ENCODE peak calls at places on chromosomes 7 and 10, in nine cellular contexts. One of them, this sample, is unnamed.

GRCh38 chr7:140571537-140572122 is 69.0 kb downstream of the DENND2A start:
- DNase-seq in A549: peak; percentile 19
- DNase-seq in MM.1S: no peak
- DNase-seq in GM23338: no peak
- DNase-seq in prostate gland: no peak
- DNase-seq in brain microvascular endothelial cell: no peak
- DNase-seq in fibroblast of lung: peak; percentile 36
- DNase-seq in psoas muscle: no peak
- DNase-seq in neural progenitor cell: no peak
- DNase-seq in this sample: peak; percentile 51

GRCh38 chr7:37510043-37510634 is 61.5 kb upstream of the ELMO1 start:
- DNase-seq in fibroblast of lung: no peak
- DNase-seq in GM23338: peak; percentile 56
- DNase-seq in psoas muscle: no peak
- DNase-seq in A549: no peak
- DNase-seq in MM.1S: peak; percentile 29
- DNase-seq in prostate gland: no peak
- DNase-seq in brain microvascular endothelial cell: no peak
- DNase-seq in neural progenitor cell: peak; percentile 35
- DNase-seq in this sample: no peak

GRCh38 chr7:116780966-116781365 is 81.4 kb upstream of the CAPZA2 start:
- DNase-seq in psoas muscle: no peak
- DNase-seq in neural progenitor cell: peak; percentile 10
- DNase-seq in fibroblast of lung: no peak
- DNase-seq in GM23338: peak; percentile 35
- DNase-seq in A549: no peak
- DNase-seq in prostate gland: peak; percentile 55
- DNase-seq in brain microvascular endothelial cell: no peak
- DNase-seq in MM.1S: no peak
- DNase-seq in this sample: peak; percentile 85

GRCh38 chr7:11328309-11328708 is 354.6 kb downstream of the PHF14 start:
- DNase-seq in psoas muscle: no peak
- DNase-seq in MM.1S: no peak
- DNase-seq in prostate gland: no peak
- DNase-seq in brain microvascular endothelial cell: peak; percentile 58
- DNase-seq in neural progenitor cell: no peak
- DNase-seq in A549: no peak
- DNase-seq in GM23338: peak; percentile 20
- DNase-seq in fibroblast of lung: peak; percentile 39
- DNase-seq in this sample: no peak

GRCh38 chr7:30717181-30717580 is 34.8 kb upstream of the INMT start:
- DNase-seq in brain microvascular endothelial cell: no peak
- DNase-seq in MM.1S: no peak
- DNase-seq in GM23338: peak; percentile 69
- DNase-seq in psoas muscle: no peak
- DNase-seq in A549: peak; percentile 27
- DNase-seq in fibroblast of lung: no peak
- DNase-seq in prostate gland: no peak
- DNase-seq in neural progenitor cell: no peak
- DNase-seq in this sample: peak; percentile 50

GRCh38 chr10:121654021-121654545 is 55.8 kb upstream of the FGFR2 start:
- DNase-seq in neural progenitor cell: no peak
- DNase-seq in fibroblast of lung: no peak
- DNase-seq in GM23338: no peak
- DNase-seq in prostate gland: no peak
- DNase-seq in MM.1S: no peak
- DNase-seq in A549: no peak
- DNase-seq in psoas muscle: no peak
- DNase-seq in brain microvascular endothelial cell: no peak
- DNase-seq in this sample: no peak

GRCh38 chr10:26556756-26557640 is 118.9 kb downstream of the APBB1IP start:
- DNase-seq in psoas muscle: no peak
- DNase-seq in prostate gland: no peak
- DNase-seq in A549: peak; percentile 75
- DNase-seq in GM23338: peak; percentile 80
- DNase-seq in brain microvascular endothelial cell: peak; percentile 40
- DNase-seq in MM.1S: peak; percentile 47
- DNase-seq in neural progenitor cell: peak; percentile 66
- DNase-seq in fibroblast of lung: peak; percentile 48
- DNase-seq in this sample: no peak

GRCh38 chr7:131957338-131958025 is 401.1 kb upstream of the PODXL start:
- DNase-seq in neural progenitor cell: no peak
- DNase-seq in GM23338: no peak
- DNase-seq in MM.1S: no peak
- DNase-seq in brain microvascular endothelial cell: no peak
- DNase-seq in fibroblast of lung: peak; percentile 70
- DNase-seq in A549: no peak
- DNase-seq in prostate gland: no peak
- DNase-seq in psoas muscle: no peak
- DNase-seq in this sample: no peak

GRCh38 chr10:97892961-97893360 is 43.3 kb downstream of the GOLGA7B start:
- DNase-seq in psoas muscle: no peak
- DNase-seq in A549: no peak
- DNase-seq in MM.1S: no peak
- DNase-seq in neural progenitor cell: no peak
- DNase-seq in prostate gland: no peak
- DNase-seq in brain microvascular endothelial cell: no peak
- DNase-seq in fibroblast of lung: no peak
- DNase-seq in GM23338: no peak
- DNase-seq in this sample: no peak

GRCh38 chr10:99427566-99428150 is 2.8 kb downstream of the GOT1 start:
- DNase-seq in neural progenitor cell: no peak
- DNase-seq in prostate gland: no peak
- DNase-seq in GM23338: no peak
- DNase-seq in brain microvascular endothelial cell: no peak
- DNase-seq in fibroblast of lung: no peak
- DNase-seq in psoas muscle: no peak
- DNase-seq in MM.1S: no peak
- DNase-seq in A549: no peak
- DNase-seq in this sample: no peak

GRCh38 chr10:74047871-74048270 is 50.0 kb downstream of the VCL start:
- DNase-seq in A549: no peak
- DNase-seq in fibroblast of lung: peak; percentile 56
- DNase-seq in neural progenitor cell: no peak
- DNase-seq in GM23338: no peak
- DNase-seq in prostate gland: no peak
- DNase-seq in psoas muscle: no peak
- DNase-seq in brain microvascular endothelial cell: no peak
- DNase-seq in MM.1S: no peak
- DNase-seq in this sample: no peak

GRCh38 chr10:29646960-29647431 is 12.2 kb upstream of the SVIL start:
- DNase-seq in A549: no peak
- DNase-seq in prostate gland: no peak
- DNase-seq in brain microvascular endothelial cell: peak; percentile 43
- DNase-seq in GM23338: no peak
- DNase-seq in psoas muscle: no peak
- DNase-seq in MM.1S: no peak
- DNase-seq in neural progenitor cell: no peak
- DNase-seq in fibroblast of lung: peak; percentile 58
- DNase-seq in this sample: no peak

GRCh38 chr7:18667466-18667865 is 171.9 kb downstream of the HDAC9 start:
- DNase-seq in prostate gland: no peak
- DNase-seq in GM23338: peak; percentile 38
- DNase-seq in neural progenitor cell: no peak
- DNase-seq in A549: peak; percentile 14
- DNase-seq in psoas muscle: no peak
- DNase-seq in MM.1S: no peak
- DNase-seq in brain microvascular endothelial cell: peak; percentile 34
- DNase-seq in fibroblast of lung: peak; percentile 76
- DNase-seq in this sample: peak; percentile 10

GRCh38 chr7:101231644-101232043 is 6.0 kb downstream of the CLDN15 start:
- DNase-seq in MM.1S: no peak
- DNase-seq in brain microvascular endothelial cell: no peak
- DNase-seq in neural progenitor cell: no peak
- DNase-seq in A549: no peak
- DNase-seq in GM23338: no peak
- DNase-seq in fibroblast of lung: no peak
- DNase-seq in prostate gland: no peak
- DNase-seq in psoas muscle: no peak
- DNase-seq in this sample: no peak

GRCh38 chr7:132410385-132410784 is 165.9 kb downstream of the PLXNA4 start:
- DNase-seq in brain microvascular endothelial cell: no peak
- DNase-seq in neural progenitor cell: no peak
- DNase-seq in psoas muscle: no peak
- DNase-seq in A549: no peak
- DNase-seq in MM.1S: no peak
- DNase-seq in GM23338: no peak
- DNase-seq in fibroblast of lung: no peak
- DNase-seq in prostate gland: no peak
- DNase-seq in this sample: no peak

GRCh38 chr7:90629306-90629918 is 33.3 kb downstream of the CDK14 start:
- DNase-seq in GM23338: peak; percentile 84
- DNase-seq in fibroblast of lung: peak; percentile 43
- DNase-seq in brain microvascular endothelial cell: peak; percentile 61
- DNase-seq in neural progenitor cell: peak; percentile 70
- DNase-seq in prostate gland: peak; percentile 34
- DNase-seq in psoas muscle: no peak
- DNase-seq in A549: peak; percentile 43
- DNase-seq in MM.1S: peak; percentile 37
- DNase-seq in this sample: peak; percentile 6

GRCh38 chr7:11784808-11785536 is 47.0 kb downstream of the THSD7A start:
- DNase-seq in fibroblast of lung: no peak
- DNase-seq in neural progenitor cell: no peak
- DNase-seq in psoas muscle: no peak
- DNase-seq in prostate gland: no peak
- DNase-seq in GM23338: no peak
- DNase-seq in A549: peak; percentile 91
- DNase-seq in brain microvascular endothelial cell: no peak
- DNase-seq in MM.1S: no peak
- DNase-seq in this sample: no peak

GRCh38 chr10:79933961-79934360 is 14.9 kb downstream of the SFTPD start:
- DNase-seq in neural progenitor cell: no peak
- DNase-seq in prostate gland: no peak
- DNase-seq in brain microvascular endothelial cell: peak; percentile 72
- DNase-seq in GM23338: no peak
- DNase-seq in A549: peak; percentile 10
- DNase-seq in MM.1S: no peak
- DNase-seq in psoas muscle: no peak
- DNase-seq in fibroblast of lung: peak; percentile 6
- DNase-seq in this sample: no peak

GRCh38 chr7:93194368-93194767 is 31.9 kb downstream of the HEPACAM2 start:
- DNase-seq in psoas muscle: no peak
- DNase-seq in MM.1S: no peak
- DNase-seq in A549: no peak
- DNase-seq in fibroblast of lung: peak; percentile 13
- DNase-seq in GM23338: no peak
- DNase-seq in brain microvascular endothelial cell: peak; percentile 4
- DNase-seq in prostate gland: no peak
- DNase-seq in neural progenitor cell: no peak
- DNase-seq in this sample: peak; percentile 44

GRCh38 chr7:77838929-77839491 is 40.4 kb downstream of the PHTF2 start:
- DNase-seq in psoas muscle: no peak
- DNase-seq in fibroblast of lung: no peak
- DNase-seq in MM.1S: no peak
- DNase-seq in GM23338: peak; percentile 40
- DNase-seq in prostate gland: no peak
- DNase-seq in A549: no peak
- DNase-seq in neural progenitor cell: peak; percentile 36
- DNase-seq in brain microvascular endothelial cell: no peak
- DNase-seq in this sample: no peak

DNA sequence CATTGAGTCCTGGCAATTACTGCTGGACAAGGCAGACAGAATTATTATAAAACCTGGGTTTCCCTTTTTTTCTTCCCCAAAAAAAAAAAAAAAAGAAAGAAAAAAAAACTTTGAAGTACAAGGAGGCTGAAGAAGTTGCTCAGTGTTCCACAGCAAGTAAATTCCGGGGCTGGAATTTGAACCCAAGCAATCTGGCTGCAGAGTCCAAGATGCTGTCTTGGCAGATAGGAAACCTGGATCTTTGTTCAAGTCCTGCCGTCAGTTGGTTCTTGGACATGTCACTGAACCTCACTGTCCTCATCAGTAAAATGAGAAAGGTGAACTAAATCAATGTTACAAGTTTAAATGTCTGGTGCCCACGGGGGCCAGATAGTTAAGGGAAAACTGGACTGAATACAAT is 35.3 kb downstream of the ARID5B start:
- DNase-seq in A549: no peak
- DNase-seq in brain microvascular endothelial cell: no peak
- DNase-seq in prostate gland: no peak
- DNase-seq in fibroblast of lung: no peak
- DNase-seq in neural progenitor cell: no peak
- DNase-seq in MM.1S: no peak
- DNase-seq in GM23338: no peak
- DNase-seq in psoas muscle: no peak
- DNase-seq in this sample: no peak
- H3K27ac ChIP-seq in A549: no peak overlapping the region
- H3K27ac ChIP-seq in brain microvascular endothelial cell: no peak overlapping the region
- H3K27ac ChIP-seq in prostate gland: peak overlapping the region; percentile 80
- H3K27ac ChIP-seq in fibroblast of lung: peak overlapping the region; percentile 80
- H3K27ac ChIP-seq in neural progenitor cell: no peak overlapping the region
- H3K27ac ChIP-seq in MM.1S: peak overlapping the region; percentile 95
- H3K27ac ChIP-seq in GM23338: no peak overlapping the region
- H3K27ac ChIP-seq in psoas muscle: no peak overlapping the region
- H3K27ac ChIP-seq in this sample: peak overlapping the region; percentile 91

GRCh38 chr10:58993480-58994221 is 182.8 kb upstream of the PHYHIPL start:
- DNase-seq in GM23338: no peak
- DNase-seq in A549: no peak
- DNase-seq in psoas muscle: no peak
- DNase-seq in neural progenitor cell: no peak
- DNase-seq in brain microvascular endothelial cell: no peak
- DNase-seq in MM.1S: no peak
- DNase-seq in prostate gland: no peak
- DNase-seq in fibroblast of lung: no peak
- DNase-seq in this sample: no peak
- H3K27ac ChIP-seq in GM23338: no peak overlapping the region
- H3K27ac ChIP-seq in A549: peak overlapping the region; percentile 87
- H3K27ac ChIP-seq in psoas muscle: no peak overlapping the region
- H3K27ac ChIP-seq in neural progenitor cell: no peak overlapping the region
- H3K27ac ChIP-seq in brain microvascular endothelial cell: no peak overlapping the region
- H3K27ac ChIP-seq in MM.1S: no peak overlapping the region
- H3K27ac ChIP-seq in prostate gland: peak overlapping the region; percentile 1
- H3K27ac ChIP-seq in fibroblast of lung: no peak overlapping the region
- H3K27ac ChIP-seq in this sample: no peak overlapping the region

DNA sequence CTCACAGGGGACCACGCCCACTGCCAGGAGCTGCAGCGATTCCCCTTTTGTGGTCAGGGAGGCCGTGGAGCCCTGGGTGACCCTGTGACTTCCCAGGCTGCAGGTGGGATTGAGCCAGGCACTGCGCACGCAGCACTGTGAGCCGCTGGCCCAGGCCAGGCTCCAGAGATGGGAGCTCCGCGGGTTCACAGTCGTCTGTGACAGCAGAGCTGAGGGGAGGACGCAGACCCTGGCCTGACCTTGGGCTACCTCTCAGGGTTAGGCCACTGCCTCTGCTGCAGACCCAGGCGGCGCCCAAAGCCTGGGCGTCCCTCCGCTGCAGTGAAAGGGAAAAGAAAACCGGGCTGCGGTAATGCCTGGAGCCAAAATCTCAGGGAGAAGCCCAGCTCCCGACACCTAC is 107.5 kb upstream of the GPR26 start:
- DNase-seq in MM.1S: no peak
- DNase-seq in fibroblast of lung: no peak
- DNase-seq in brain microvascular endothelial cell: no peak
- DNase-seq in A549: no peak
- DNase-seq in neural progenitor cell: no peak
- DNase-seq in GM23338: peak; percentile 29
- DNase-seq in prostate gland: no peak
- DNase-seq in psoas muscle: no peak
- DNase-seq in this sample: no peak
- H3K27ac ChIP-seq in MM.1S: no peak overlapping the region
- H3K27ac ChIP-seq in fibroblast of lung: no peak overlapping the region
- H3K27ac ChIP-seq in brain microvascular endothelial cell: no peak overlapping the region
- H3K27ac ChIP-seq in A549: no peak overlapping the region
- H3K27ac ChIP-seq in neural progenitor cell: no peak overlapping the region
- H3K27ac ChIP-seq in GM23338: no peak overlapping the region
- H3K27ac ChIP-seq in prostate gland: no peak overlapping the region
- H3K27ac ChIP-seq in psoas muscle: no peak overlapping the region
- H3K27ac ChIP-seq in this sample: no peak overlapping the region

GRCh38 chr7:151490706-151491105 is 29.0 kb downstream of the RHEB start:
- DNase-seq in psoas muscle: no peak
- DNase-seq in A549: no peak
- DNase-seq in MM.1S: no peak
- DNase-seq in GM23338: no peak
- DNase-seq in neural progenitor cell: peak; percentile 25
- DNase-seq in prostate gland: no peak
- DNase-seq in brain microvascular endothelial cell: no peak
- DNase-seq in fibroblast of lung: no peak
- DNase-seq in this sample: no peak
- H3K27ac ChIP-seq in psoas muscle: no peak overlapping the region
- H3K27ac ChIP-seq in A549: peak overlapping the region; percentile 65
- H3K27ac ChIP-seq in MM.1S: no peak overlapping the region
- H3K27ac ChIP-seq in GM23338: no peak overlapping the region
- H3K27ac ChIP-seq in neural progenitor cell: peak overlapping the region; percentile 64
- H3K27ac ChIP-seq in prostate gland: no peak overlapping the region
- H3K27ac ChIP-seq in brain microvascular endothelial cell: no peak overlapping the region
- H3K27ac ChIP-seq in fibroblast of lung: no peak overlapping the region
- H3K27ac ChIP-seq in this sample: no peak overlapping the region

This sample was measured in epithelial cell of prostate.